ENCODE peak calls at places on chromosomes 3 and 15, in ten cellular contexts. N is cardiac muscle cell; U is H9; K is HCT116; F is CD4-positive, alpha-beta T cell; S is lower lobe of right lung; X is OCI-LY7; V is HepG2; L is fibroblast of mammary gland; Z is psoas muscle. A is an unnamed sample.

GRCh38 chr3:113659121-113659531 is 37.3 kb downstream of the USF3 start:
- DNase-seq in V (no peak), L (no peak), U (no peak), F (no peak), N (no peak), S (no peak), X (peak), K (no peak), Z (no peak), A (no peak)

GRCh38 chr15:49627407-49627877 is 6.6 kb downstream of the DTWD1 start:
- DNase-seq in S (no peak), X (no peak), N (peak), F (no peak), Z (no peak), V (peak), L (peak), K (peak), U (no peak), A (no peak)

GRCh38 chr15:65740148-65740547 is 51.9 kb downstream of the DENND4A start:
- DNase-seq in K (no peak), N (no peak), Z (no peak), L (no peak), F (no peak), S (no peak), V (no peak), X (no peak), U (no peak), A (no peak)

GRCh38 chr15:79494392-79494909 is 62.3 kb downstream of the MINAR1 start:
- DNase-seq in U (no peak), L (no peak), F (no peak), N (no peak), X (no peak), S (no peak), V (no peak), K (no peak), Z (no peak), A (no peak)

GRCh38 chr3:42717311-42717710 is 14.7 kb upstream of the HHATL start:
- DNase-seq in L (no peak), K (no peak), X (no peak), N (peak), U (no peak), V (no peak), Z (no peak), F (no peak), S (no peak), A (no peak)

GRCh38 chr15:68224108-68224507 is 5.4 kb downstream of the CLN6 start:
- DNase-seq in F (no peak), Z (peak), N (no peak), L (no peak), V (no peak), X (no peak), U (no peak), S (no peak), K (no peak), A (peak)

GRCh38 chr3:48129921-48130320 is 58.3 kb downstream of the CDC25A start:
- DNase-seq in X (no peak), S (no peak), F (no peak), Z (no peak), L (peak), N (no peak), U (no peak), K (no peak), V (no peak), A (no peak)

GRCh38 chr15:79431636-79432344 is at the start of gene MINAR1:
- DNase-seq in K (no peak), L (peak), U (peak), X (no peak), F (no peak), S (no peak), Z (no peak), V (peak), N (peak), A (peak)

GRCh38 chr3:37668431-37668830 is 193.2 kb upstream of the CTDSPL start:
- DNase-seq in K (no peak), V (no peak), F (no peak), Z (no peak), S (no peak), U (no peak), X (no peak), N (peak), L (peak), A (no peak)

GRCh38 chr3:136955813-136956212 is 2.0 kb upstream of the IL20RB start:
- DNase-seq in F (no peak), L (peak), K (peak), Z (no peak), U (no peak), S (no peak), N (peak), V (peak), X (no peak), A (no peak)

GRCh38 chr15:64845183-64845611 is 3.5 kb downstream of the PLEKHO2 start:
- DNase-seq in V (no peak), K (no peak), U (no peak), S (no peak), X (peak), L (no peak), N (peak), F (no peak), Z (peak), A (no peak)

GRCh38 chr3:72343078-72343477 is 505.2 kb downstream of the SHQ1 start:
- DNase-seq in U (no peak), Z (no peak), F (no peak), N (no peak), L (peak), V (no peak), K (no peak), X (no peak), S (no peak), A (no peak)

GRCh38 chr15:44666208-44667038 is 3.0 kb upstream of the SPG11 start:
- DNase-seq in V (no peak), L (no peak), S (no peak), X (peak), N (no peak), U (no peak), Z (no peak), F (no peak), K (no peak), A (no peak)

GRCh38 chr3:64896173-64896925 is 208.5 kb upstream of the ADAMTS9 start:
- DNase-seq in X (no peak), V (no peak), K (no peak), S (no peak), F (no peak), U (no peak), L (no peak), Z (no peak), N (no peak), A (no peak)

DNA sequence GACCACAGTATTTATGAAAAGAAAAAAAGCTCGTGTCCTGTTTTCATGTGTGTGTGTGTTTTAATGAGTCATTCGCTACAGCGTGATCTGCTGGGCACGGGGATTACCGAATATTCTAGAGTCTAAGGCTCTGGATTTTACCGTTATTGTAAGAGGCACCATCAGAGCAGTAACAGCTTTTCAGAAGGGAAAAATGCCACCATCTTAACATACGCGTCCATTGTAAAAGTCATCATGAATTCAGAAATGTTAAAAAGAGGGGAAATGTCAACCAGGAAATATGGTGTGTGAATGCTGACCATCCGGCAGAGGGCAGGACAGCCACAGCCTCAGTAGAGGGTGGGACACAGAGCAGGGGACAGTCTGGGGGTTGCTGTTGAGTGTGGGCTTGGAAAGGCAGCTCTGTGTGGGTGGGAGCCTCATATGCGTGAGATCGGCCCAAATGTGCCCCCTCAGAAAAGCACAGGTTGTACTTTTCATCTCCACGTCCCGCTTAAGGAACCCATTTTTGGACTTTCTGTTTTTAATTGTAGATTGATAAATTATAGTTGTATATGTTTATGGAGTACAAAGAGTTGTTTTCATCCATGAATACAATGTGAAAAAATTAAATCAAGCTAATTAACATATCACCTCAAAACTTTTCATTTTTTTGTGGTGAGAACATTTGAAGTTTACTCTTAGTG is 69.6 kb downstream of the ASB7 start:
- DNase-seq in K (peak), V (peak), F (no peak), L (peak), Z (no peak), U (peak), X (peak), S (no peak), N (peak), A (no peak)
- TF ChIP-seq CTCF in K (peak), V (peak), F (no peak), L (peak), Z (peak), U (peak), X (peak), S (peak), N (peak), A (peak)

GRCh38 chr3:30631237-30631961 is 25.0 kb downstream of the TGFBR2 start:
- DNase-seq in X (peak), L (peak), S (no peak), Z (no peak), K (peak), V (peak), U (no peak), F (peak), N (peak), A (no peak)
- TF ChIP-seq CTCF in X (peak), L (no peak), S (no peak), Z (no peak), K (no peak), V (no peak), U (no peak), F (no peak), N (no peak), A (no peak)

GRCh38 chr3:116302087-116302747 is 143.1 kb downstream of the LSAMP start:
- DNase-seq in K (no peak), Z (no peak), X (no peak), S (no peak), U (no peak), N (peak), F (no peak), L (peak), V (no peak), A (no peak)

DNA sequence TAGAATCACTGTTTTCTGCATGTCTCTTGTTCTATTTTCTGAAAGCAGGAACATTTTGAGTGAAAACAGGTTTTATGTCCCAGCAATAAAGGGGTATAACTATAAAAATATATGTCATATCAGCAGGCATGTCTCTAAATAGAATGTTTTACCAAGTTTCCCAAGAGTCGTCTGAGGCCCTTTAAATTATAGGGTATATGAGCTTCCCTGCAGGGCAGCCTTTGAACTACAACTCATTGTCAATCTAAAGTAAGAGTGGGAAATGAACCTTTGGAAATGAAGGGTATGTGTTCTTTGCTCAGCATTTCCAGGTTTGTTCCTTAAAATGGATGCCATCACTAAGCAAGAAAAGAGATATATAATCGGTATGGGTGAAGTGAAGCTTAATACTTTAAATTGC is 138.6 kb downstream of the LSAMP start:
- DNase-seq in L (no peak), Z (no peak), V (no peak), S (no peak), X (no peak), F (no peak), U (no peak), N (no peak), K (no peak), A (no peak)
- TF ChIP-seq CTCF in L (no peak), Z (no peak), V (no peak), S (no peak), X (no peak), F (no peak), U (no peak), N (no peak), K (no peak), A (peak)

DNA sequence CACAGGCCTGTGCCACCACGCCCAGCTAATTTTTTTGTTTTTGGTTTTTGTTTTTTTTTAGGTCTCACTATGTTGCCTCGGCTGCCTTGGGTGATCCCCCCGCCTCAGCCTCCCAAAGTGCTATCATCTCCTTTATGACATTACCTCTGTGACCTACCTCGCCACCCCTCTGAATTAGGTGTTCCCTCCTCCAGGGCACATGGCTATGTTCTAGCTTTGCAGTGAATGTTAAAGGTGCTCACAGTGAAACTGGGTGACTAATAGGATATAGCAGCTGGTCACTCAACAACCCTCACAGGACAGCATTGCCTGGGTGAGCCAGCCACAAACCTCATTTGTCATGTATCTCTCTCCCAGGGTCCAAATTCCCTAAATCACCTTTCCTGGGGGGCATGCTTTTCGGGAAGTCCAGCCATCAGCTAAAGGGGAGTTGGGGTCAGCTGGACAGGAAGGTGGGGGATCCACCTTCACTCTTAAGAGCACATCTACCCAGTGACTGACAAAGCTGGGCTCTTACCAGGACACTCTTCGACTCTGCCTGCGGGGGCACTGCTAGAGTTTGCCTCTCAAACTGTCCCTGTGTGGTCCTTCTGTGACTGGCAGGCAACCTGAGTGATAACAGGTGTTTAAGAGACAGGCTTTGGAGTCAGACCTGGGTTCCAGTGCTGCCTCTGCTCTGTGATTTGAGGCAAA is 1.6 kb upstream of the TTLL3 start:
- DNase-seq in S (no peak), N (peak), V (peak), L (peak), F (peak), U (peak), K (peak), Z (no peak), X (peak), A (no peak)
- TF ChIP-seq CTCF in S (peak), N (no peak), V (peak), L (peak), F (peak), U (peak), K (peak), Z (peak), X (peak), A (peak)

DNA sequence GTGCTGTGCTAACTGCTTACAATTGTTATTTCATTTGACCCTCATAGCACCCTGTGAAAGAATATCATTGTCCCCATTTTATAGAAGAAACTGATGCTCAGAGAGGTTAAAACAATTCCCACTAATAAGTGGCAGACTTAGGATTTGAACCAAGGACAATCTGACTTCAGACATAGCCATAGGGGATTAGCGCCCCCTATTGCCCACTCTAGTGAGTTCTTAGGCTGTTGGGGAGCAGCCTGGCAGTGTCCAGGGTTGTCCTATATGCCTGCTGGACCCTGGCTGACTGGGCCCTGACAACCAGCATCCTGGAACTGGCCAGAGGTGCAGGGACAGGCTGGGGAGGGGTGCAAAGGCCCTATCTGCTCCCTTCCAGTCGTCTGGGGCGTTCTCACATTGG is 15.4 kb downstream of the DPH3 start:
- DNase-seq in Z (no peak), S (no peak), U (peak), V (no peak), N (peak), X (peak), F (no peak), K (peak), L (peak), A (no peak)
- TF ChIP-seq CTCF in Z (no peak), S (peak), U (peak), V (peak), N (peak), X (peak), F (peak), K (peak), L (peak), A (peak)

GRCh38 chr15:99343836-99344551 is 92.7 kb downstream of the LRRC28 start:
- DNase-seq in S (no peak), F (peak), V (no peak), U (peak), L (no peak), X (peak), K (no peak), Z (peak), N (peak), A (no peak)
- TF ChIP-seq CTCF in S (peak), F (peak), V (peak), U (peak), L (peak), X (peak), K (peak), Z (peak), N (peak), A (peak)

GRCh38 chr3:4978966-4979400 is 254 bp upstream of the BHLHE40 start:
- DNase-seq in K (peak), F (peak), U (peak), V (peak), N (peak), S (peak), Z (peak), X (peak), L (peak), A (no peak)

GRCh38 chr3:4977001-4977888 is 2.0 kb upstream of the BHLHE40 start:
- DNase-seq in V (peak), Z (peak), N (peak), X (no peak), U (peak), L (peak), S (peak), K (no peak), F (peak), A (no peak)

GRCh38 chr3:4978259-4978965 is 825 bp upstream of the BHLHE40 start:
- DNase-seq in S (peak), X (peak), F (peak), L (peak), N (peak), V (peak), U (peak), K (peak), Z (peak), A (peak)

GRCh38 chr3:4979401-4980228 is at the start of gene BHLHE40:
- DNase-seq in V (no peak), L (peak), K (no peak), F (peak), X (no peak), S (peak), Z (no peak), N (peak), U (no peak), A (no peak)

GRCh38 chr3:4977889-4978258 is 1.4 kb upstream of the BHLHE40 start:
- DNase-seq in Z (no peak), X (no peak), V (no peak), U (no peak), K (no peak), S (no peak), N (no peak), L (no peak), F (no peak), A (no peak)
- TF ChIP-seq CTCF in Z (no peak), X (peak), V (no peak), U (no peak), K (no peak), S (no peak), N (no peak), L (no peak), F (no peak), A (no peak)

GRCh38 chr15:92076536-92076935 is 223.0 kb downstream of the SLCO3A1 start:
- DNase-seq in L (no peak), U (no peak), F (no peak), X (no peak), V (no peak), S (no peak), K (no peak), Z (no peak), N (no peak), A (no peak)

GRCh38 chr15:92078270-92078669 is 224.8 kb downstream of the SLCO3A1 start:
- DNase-seq in S (no peak), X (no peak), N (no peak), V (no peak), K (no peak), L (no peak), U (no peak), F (no peak), Z (no peak), A (no peak)

GRCh38 chr15:92075764-92076163 is 222.3 kb downstream of the SLCO3A1 start:
- DNase-seq in F (no peak), N (peak), X (peak), K (no peak), S (no peak), U (no peak), V (no peak), Z (no peak), L (no peak), A (no peak)

GRCh38 chr15:92079047-92079446 is 225.5 kb downstream of the SLCO3A1 start:
- DNase-seq in L (peak), S (no peak), Z (no peak), N (no peak), K (peak), F (no peak), X (peak), U (no peak), V (peak), A (no peak)

GRCh38 chr15:92077353-92078080 is 224.0 kb downstream of the SLCO3A1 start:
- DNase-seq in X (peak), S (peak), L (peak), K (peak), N (peak), V (peak), F (peak), U (peak), Z (peak), A (no peak)
- TF ChIP-seq CTCF in X (peak), S (peak), L (peak), K (peak), N (peak), V (peak), F (peak), U (peak), Z (peak), A (peak)

A was measured in type B pancreatic cell.